ENCODE peak calls at places on chromosomes 11 and 22, in ten cellular contexts. One of them, this sample, is unnamed.

GRCh38 chr11:15587059-15587458 is 472.3 kb downstream of the INSC start:
- DNase-seq in stromal cell of bone marrow: no peak
- DNase-seq in amniotic stem cell: no peak
- DNase-seq in ELR: no peak
- DNase-seq in AG04450: no peak
- DNase-seq in H54: no peak
- DNase-seq in SW480: no peak
- DNase-seq in A549: no peak
- DNase-seq in cardiac fibroblast: no peak
- DNase-seq in stimulated activated CD4-positive, alpha-beta T cell treated with anti-CD3 and anti-CD28 coated beads, Interleukin-12 subunit alpha, Interleukin-12 subunit beta, amount 100 ng/mL, for 4 hours: no peak
- DNase-seq in this sample: no peak

GRCh38 chr11:64285885-64286800 is 495 bp downstream of the GPR137 start:
- DNase-seq in SW480: peak; percentile 77
- DNase-seq in cardiac fibroblast: no peak
- DNase-seq in AG04450: no peak
- DNase-seq in A549: peak; percentile 56
- DNase-seq in amniotic stem cell: no peak
- DNase-seq in stromal cell of bone marrow: no peak
- DNase-seq in ELR: no peak
- DNase-seq in H54: no peak
- DNase-seq in stimulated activated CD4-positive, alpha-beta T cell treated with anti-CD3 and anti-CD28 coated beads, Interleukin-12 subunit alpha, Interleukin-12 subunit beta, amount 100 ng/mL, for 4 hours: no peak
- DNase-seq in this sample: no peak

GRCh38 chr22:37462983-37463382 is 23.2 kb downstream of the MFNG start:
- DNase-seq in amniotic stem cell: no peak
- DNase-seq in AG04450: no peak
- DNase-seq in cardiac fibroblast: peak; percentile 51
- DNase-seq in H54: no peak
- DNase-seq in stromal cell of bone marrow: no peak
- DNase-seq in A549: no peak
- DNase-seq in stimulated activated CD4-positive, alpha-beta T cell treated with anti-CD3 and anti-CD28 coated beads, Interleukin-12 subunit alpha, Interleukin-12 subunit beta, amount 100 ng/mL, for 4 hours: no peak
- DNase-seq in ELR: peak; percentile 52
- DNase-seq in SW480: no peak
- DNase-seq in this sample: no peak

GRCh38 chr11:92702037-92702436 is 267.4 kb upstream of the MTNR1B start:
- DNase-seq in amniotic stem cell: no peak
- DNase-seq in A549: no peak
- DNase-seq in stromal cell of bone marrow: no peak
- DNase-seq in cardiac fibroblast: peak; percentile 17
- DNase-seq in AG04450: no peak
- DNase-seq in stimulated activated CD4-positive, alpha-beta T cell treated with anti-CD3 and anti-CD28 coated beads, Interleukin-12 subunit alpha, Interleukin-12 subunit beta, amount 100 ng/mL, for 4 hours: no peak
- DNase-seq in SW480: no peak
- DNase-seq in H54: no peak
- DNase-seq in ELR: peak; percentile 58
- DNase-seq in this sample: no peak

GRCh38 chr11:116086426-116086825 is 582.2 kb upstream of the CADM1 start:
- DNase-seq in cardiac fibroblast: no peak
- DNase-seq in ELR: no peak
- DNase-seq in stromal cell of bone marrow: no peak
- DNase-seq in amniotic stem cell: no peak
- DNase-seq in A549: no peak
- DNase-seq in H54: no peak
- DNase-seq in AG04450: no peak
- DNase-seq in SW480: no peak
- DNase-seq in stimulated activated CD4-positive, alpha-beta T cell treated with anti-CD3 and anti-CD28 coated beads, Interleukin-12 subunit alpha, Interleukin-12 subunit beta, amount 100 ng/mL, for 4 hours: no peak
- DNase-seq in this sample: no peak

GRCh38 chr11:122229078-122229477 is 113.1 kb upstream of the BLID start:
- DNase-seq in ELR: no peak
- DNase-seq in cardiac fibroblast: no peak
- DNase-seq in SW480: peak; percentile 78
- DNase-seq in H54: no peak
- DNase-seq in amniotic stem cell: no peak
- DNase-seq in stimulated activated CD4-positive, alpha-beta T cell treated with anti-CD3 and anti-CD28 coated beads, Interleukin-12 subunit alpha, Interleukin-12 subunit beta, amount 100 ng/mL, for 4 hours: no peak
- DNase-seq in AG04450: no peak
- DNase-seq in stromal cell of bone marrow: peak; percentile 62
- DNase-seq in A549: no peak
- DNase-seq in this sample: no peak

GRCh38 chr11:59199546-59200420 is 12.9 kb downstream of the MPEG1 start:
- DNase-seq in cardiac fibroblast: no peak
- DNase-seq in AG04450: no peak
- DNase-seq in stimulated activated CD4-positive, alpha-beta T cell treated with anti-CD3 and anti-CD28 coated beads, Interleukin-12 subunit alpha, Interleukin-12 subunit beta, amount 100 ng/mL, for 4 hours: peak; percentile 13
- DNase-seq in ELR: no peak
- DNase-seq in amniotic stem cell: no peak
- DNase-seq in A549: no peak
- DNase-seq in H54: no peak
- DNase-seq in SW480: no peak
- DNase-seq in stromal cell of bone marrow: no peak
- DNase-seq in this sample: no peak

GRCh38 chr11:114482114-114482513 is 42.8 kb downstream of the REXO2 start:
- DNase-seq in cardiac fibroblast: no peak
- DNase-seq in ELR: no peak
- DNase-seq in stromal cell of bone marrow: no peak
- DNase-seq in stimulated activated CD4-positive, alpha-beta T cell treated with anti-CD3 and anti-CD28 coated beads, Interleukin-12 subunit alpha, Interleukin-12 subunit beta, amount 100 ng/mL, for 4 hours: no peak
- DNase-seq in amniotic stem cell: no peak
- DNase-seq in A549: no peak
- DNase-seq in AG04450: no peak
- DNase-seq in H54: no peak
- DNase-seq in SW480: no peak
- DNase-seq in this sample: no peak